ENCODE peak calls at places on chromosomes 5 and 9, in six cellular contexts. H, Z, T, J, Y and N are unnamed samples.

GRCh38 chr5:82885657-82886389 is 191.4 kb downstream of the TMEM167A start:
- DNase-seq in H (peak), J (no peak), Y (no peak), Z (no peak), T (no peak), N (no peak)

GRCh38 chr9:38358390-38359296 is 33.9 kb upstream of the ALDH1B1 start:
- DNase-seq in Z (no peak), J (no peak), Y (no peak), T (no peak), H (peak), N (no peak)

GRCh38 chr9:124040935-124041816 is 29.6 kb downstream of the LHX2 start:
- DNase-seq in T (peak), Y (peak), J (no peak), Z (peak), H (peak), N (peak)

GRCh38 chr5:41856644-41857491 is 13.4 kb downstream of the OXCT1 start:
- DNase-seq in Z (peak), T (peak), J (no peak), H (peak), Y (peak), N (peak)

GRCh38 chr5:67799732-67800234 is 415.8 kb upstream of the PIK3R1 start:
- DNase-seq in J (no peak), H (peak), Y (no peak), Z (no peak), T (no peak), N (no peak)

GRCh38 chr5:78467744-78468357 is 107.4 kb downstream of the SCAMP1 start:
- DNase-seq in H (peak), Y (peak), T (no peak), J (peak), Z (peak), N (peak)

GRCh38 chr9:97737429-97737828 is 40.3 kb upstream of the XPA start:
- DNase-seq in J (no peak), H (peak), Z (no peak), Y (peak), T (no peak), N (peak)

GRCh38 chr5:148960070-148960769 is 102.6 kb downstream of the SH3TC2 start:
- DNase-seq in J (no peak), H (no peak), T (no peak), Y (no peak), Z (no peak), N (no peak)

GRCh38 chr5:142979636-142980035 is 209.5 kb downstream of the ARHGAP26 start:
- DNase-seq in Y (peak), T (no peak), J (no peak), H (no peak), Z (no peak), N (no peak)

GRCh38 chr9:135959814-135960213 is 1.4 kb downstream of the UBAC1 start:
- DNase-seq in Z (no peak), J (no peak), H (no peak), Y (no peak), T (no peak), N (no peak)

GRCh38 chr5:94847726-94848125 is 229.3 kb downstream of the SLF1 start:
- DNase-seq in H (no peak), J (no peak), Y (no peak), T (no peak), Z (no peak), N (no peak)

GRCh38 chr9:86250123-86250522 is 9.3 kb downstream of the C9orf153 start:
- DNase-seq in T (no peak), Y (no peak), Z (no peak), H (no peak), J (no peak), N (no peak)